ENCODE peak calls at places on chromosome X, in eight cellular contexts. One of them, this sample, is unnamed.

GRCh38 chrX:103464071-103464773 is 55.1 kb downstream of the RAB40A start:
- DNase-seq in stimulated activated CD8-positive, alpha-beta memory T cell treated with anti-CD3 and anti-CD28 coated beads, Interleukin-15, amount 100 ng/mL, for 24 hours: no peak
- DNase-seq in COR-L47: no peak
- DNase-seq in AG08395: peak
- DNase-seq in H7: peak
- DNase-seq in Calu3: peak
- DNase-seq in foreskin fibroblast: peak
- DNase-seq in NCI-H82: peak
- DNase-seq in this sample: no peak

GRCh38 chrX:26778320-26778888 is 562.4 kb downstream of the MAGEB5 start:
- DNase-seq in stimulated activated CD8-positive, alpha-beta memory T cell treated with anti-CD3 and anti-CD28 coated beads, Interleukin-15, amount 100 ng/mL, for 24 hours: no peak
- DNase-seq in COR-L47: no peak
- DNase-seq in AG08395: no peak
- DNase-seq in H7: no peak
- DNase-seq in Calu3: no peak
- DNase-seq in foreskin fibroblast: no peak
- DNase-seq in NCI-H82: peak
- DNase-seq in this sample: no peak

GRCh38 chrX:107445146-107445545 is 4.3 kb upstream of the FRMPD3 start:
- DNase-seq in stimulated activated CD8-positive, alpha-beta memory T cell treated with anti-CD3 and anti-CD28 coated beads, Interleukin-15, amount 100 ng/mL, for 24 hours: no peak
- DNase-seq in COR-L47: no peak
- DNase-seq in AG08395: no peak
- DNase-seq in H7: no peak
- DNase-seq in Calu3: no peak
- DNase-seq in foreskin fibroblast: no peak
- DNase-seq in NCI-H82: no peak
- DNase-seq in this sample: no peak

GRCh38 chrX:9204560-9204959 is 170.6 kb upstream of the FAM9B start:
- DNase-seq in stimulated activated CD8-positive, alpha-beta memory T cell treated with anti-CD3 and anti-CD28 coated beads, Interleukin-15, amount 100 ng/mL, for 24 hours: no peak
- DNase-seq in COR-L47: no peak
- DNase-seq in AG08395: no peak
- DNase-seq in H7: no peak
- DNase-seq in Calu3: no peak
- DNase-seq in foreskin fibroblast: peak
- DNase-seq in NCI-H82: no peak
- DNase-seq in this sample: no peak

GRCh38 chrX:43998374-43998773 is 25.2 kb upstream of the NDP start:
- DNase-seq in stimulated activated CD8-positive, alpha-beta memory T cell treated with anti-CD3 and anti-CD28 coated beads, Interleukin-15, amount 100 ng/mL, for 24 hours: no peak
- DNase-seq in COR-L47: no peak
- DNase-seq in AG08395: no peak
- DNase-seq in H7: no peak
- DNase-seq in Calu3: no peak
- DNase-seq in foreskin fibroblast: no peak
- DNase-seq in NCI-H82: no peak
- DNase-seq in this sample: no peak

GRCh38 chrX:41737065-41737464 is 13.1 kb downstream of the GPR82 start:
- DNase-seq in stimulated activated CD8-positive, alpha-beta memory T cell treated with anti-CD3 and anti-CD28 coated beads, Interleukin-15, amount 100 ng/mL, for 24 hours: no peak
- DNase-seq in COR-L47: no peak
- DNase-seq in AG08395: no peak
- DNase-seq in H7: no peak
- DNase-seq in Calu3: no peak
- DNase-seq in foreskin fibroblast: no peak
- DNase-seq in NCI-H82: no peak
- DNase-seq in this sample: no peak

GRCh38 chrX:148867596-148867995 is 367.2 kb downstream of the AFF2 start:
- DNase-seq in stimulated activated CD8-positive, alpha-beta memory T cell treated with anti-CD3 and anti-CD28 coated beads, Interleukin-15, amount 100 ng/mL, for 24 hours: no peak
- DNase-seq in COR-L47: no peak
- DNase-seq in AG08395: no peak
- DNase-seq in H7: no peak
- DNase-seq in Calu3: no peak
- DNase-seq in foreskin fibroblast: no peak
- DNase-seq in NCI-H82: no peak
- DNase-seq in this sample: no peak

GRCh38 chrX:9515464-9515863 is 50.6 kb downstream of the TBL1X start:
- DNase-seq in stimulated activated CD8-positive, alpha-beta memory T cell treated with anti-CD3 and anti-CD28 coated beads, Interleukin-15, amount 100 ng/mL, for 24 hours: no peak
- DNase-seq in COR-L47: no peak
- DNase-seq in AG08395: no peak
- DNase-seq in H7: no peak
- DNase-seq in Calu3: no peak
- DNase-seq in foreskin fibroblast: no peak
- DNase-seq in NCI-H82: no peak
- DNase-seq in this sample: no peak

GRCh38 chrX:147776988-147777387 is 134.7 kb upstream of the FMR1 start:
- DNase-seq in stimulated activated CD8-positive, alpha-beta memory T cell treated with anti-CD3 and anti-CD28 coated beads, Interleukin-15, amount 100 ng/mL, for 24 hours: no peak
- DNase-seq in COR-L47: no peak
- DNase-seq in AG08395: no peak
- DNase-seq in H7: no peak
- DNase-seq in Calu3: no peak
- DNase-seq in foreskin fibroblast: no peak
- DNase-seq in NCI-H82: no peak
- DNase-seq in this sample: no peak

This sample was measured in NCI-H526 treated with DMSO at 0.1 percent for 48 hours.